ENCODE peak calls at places on chromosomes 4 and X, in five cellular contexts. One of them, this sample, is unnamed.

GRCh38 chrX:119194631-119195030 is 41.5 kb upstream of the PGRMC1 start:
- DNase-seq in GM23248: peak
- DNase-seq in PC-3: peak
- DNase-seq in hepatocyte: peak
- DNase-seq in neural progenitor cell: peak
- DNase-seq in this sample: no peak

GRCh38 chr4:66704243-66704642 is 841.1 kb downstream of the CENPC start:
- DNase-seq in GM23248: no peak
- DNase-seq in PC-3: peak
- DNase-seq in hepatocyte: no peak
- DNase-seq in neural progenitor cell: no peak
- DNase-seq in this sample: no peak

GRCh38 chr4:26624042-26624441 is 40.2 kb downstream of the TBC1D19 start:
- DNase-seq in GM23248: peak
- DNase-seq in PC-3: no peak
- DNase-seq in hepatocyte: no peak
- DNase-seq in neural progenitor cell: no peak
- DNase-seq in this sample: no peak

GRCh38 chr4:125244848-125245450 is 69.8 kb upstream of the FAT4 start:
- DNase-seq in GM23248: peak
- DNase-seq in PC-3: peak
- DNase-seq in hepatocyte: peak
- DNase-seq in neural progenitor cell: no peak
- DNase-seq in this sample: no peak

GRCh38 chr4:17095771-17096170 is 197.3 kb upstream of the LDB2 start:
- DNase-seq in GM23248: no peak
- DNase-seq in PC-3: no peak
- DNase-seq in hepatocyte: no peak
- DNase-seq in neural progenitor cell: no peak
- DNase-seq in this sample: no peak

GRCh38 chr4:119244832-119245231 is 32.3 kb downstream of the USP53 start:
- DNase-seq in GM23248: no peak
- DNase-seq in PC-3: no peak
- DNase-seq in hepatocyte: no peak
- DNase-seq in neural progenitor cell: no peak
- DNase-seq in this sample: peak

GRCh38 chrX:10077425-10078188 is 79.2 kb upstream of the CLCN4 start:
- DNase-seq in GM23248: peak
- DNase-seq in PC-3: peak
- DNase-seq in hepatocyte: no peak
- DNase-seq in neural progenitor cell: no peak
- DNase-seq in this sample: peak

GRCh38 chr4:87985097-87985886 is 9.8 kb downstream of the SPP1 start:
- DNase-seq in GM23248: peak
- DNase-seq in PC-3: peak
- DNase-seq in hepatocyte: peak
- DNase-seq in neural progenitor cell: peak
- DNase-seq in this sample: peak

GRCh38 chr4:15577508-15577907 is 77.6 kb downstream of the FBXL5 start:
- DNase-seq in GM23248: peak
- DNase-seq in PC-3: no peak
- DNase-seq in hepatocyte: no peak
- DNase-seq in neural progenitor cell: no peak
- DNase-seq in this sample: no peak

GRCh38 chr4:164383187-164384181 is 370.4 kb upstream of the SMIM31 start:
- DNase-seq in GM23248: peak
- DNase-seq in PC-3: no peak
- DNase-seq in hepatocyte: peak
- DNase-seq in neural progenitor cell: peak
- DNase-seq in this sample: no peak

GRCh38 chr4:112075129-112075753 is 70.0 kb upstream of the FAM241A start:
- DNase-seq in GM23248: peak
- DNase-seq in PC-3: peak
- DNase-seq in hepatocyte: peak
- DNase-seq in neural progenitor cell: peak
- DNase-seq in this sample: peak

GRCh38 chr4:42671431-42672194 is 14.7 kb upstream of the ATP8A1 start:
- DNase-seq in GM23248: no peak
- DNase-seq in PC-3: no peak
- DNase-seq in hepatocyte: no peak
- DNase-seq in neural progenitor cell: no peak
- DNase-seq in this sample: peak
- H3K27ac ChIP-seq in GM23248: no peak
- H3K27ac ChIP-seq in PC-3: no peak
- H3K27ac ChIP-seq in hepatocyte: no peak
- H3K27ac ChIP-seq in neural progenitor cell: no peak
- H3K27ac ChIP-seq in this sample: no peak

DNA sequence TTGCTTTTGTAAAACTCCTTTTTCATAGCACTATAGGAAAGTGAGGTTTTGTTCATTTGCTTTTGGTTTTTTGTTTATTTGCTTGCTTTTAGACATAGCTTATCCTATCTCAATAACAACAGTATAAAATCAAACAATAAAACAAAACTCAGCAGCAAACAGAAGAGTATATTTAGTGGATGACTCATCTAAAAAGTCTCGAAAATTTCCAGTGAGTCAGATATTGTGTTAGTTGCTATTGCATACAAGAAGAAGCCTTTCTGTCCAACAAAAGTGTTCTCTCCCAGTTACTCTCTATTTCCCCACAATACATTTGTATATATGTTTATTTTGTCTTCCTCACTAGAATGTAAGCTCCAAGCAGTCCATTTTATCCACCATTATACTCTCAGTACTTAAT is 36.0 kb upstream of the NPNT start:
- DNase-seq in GM23248: peak
- DNase-seq in PC-3: peak
- DNase-seq in hepatocyte: no peak
- DNase-seq in neural progenitor cell: no peak
- DNase-seq in this sample: no peak
- TF ChIP-seq EZH2phosphoT487 in GM23248: no peak
- TF ChIP-seq EZH2phosphoT487 in PC-3: no peak
- TF ChIP-seq EZH2phosphoT487 in hepatocyte: no peak
- TF ChIP-seq EZH2phosphoT487 in neural progenitor cell: no peak
- TF ChIP-seq EZH2phosphoT487 in this sample: no peak

GRCh38 chr4:71259911-71260331 is 78.9 kb upstream of the SLC4A4 start:
- DNase-seq in GM23248: no peak
- DNase-seq in PC-3: no peak
- DNase-seq in hepatocyte: no peak
- DNase-seq in neural progenitor cell: no peak
- DNase-seq in this sample: no peak
- H3K27ac ChIP-seq in GM23248: no peak
- H3K27ac ChIP-seq in PC-3: no peak
- H3K27ac ChIP-seq in hepatocyte: no peak
- H3K27ac ChIP-seq in neural progenitor cell: no peak
- H3K27ac ChIP-seq in this sample: no peak

DNA sequence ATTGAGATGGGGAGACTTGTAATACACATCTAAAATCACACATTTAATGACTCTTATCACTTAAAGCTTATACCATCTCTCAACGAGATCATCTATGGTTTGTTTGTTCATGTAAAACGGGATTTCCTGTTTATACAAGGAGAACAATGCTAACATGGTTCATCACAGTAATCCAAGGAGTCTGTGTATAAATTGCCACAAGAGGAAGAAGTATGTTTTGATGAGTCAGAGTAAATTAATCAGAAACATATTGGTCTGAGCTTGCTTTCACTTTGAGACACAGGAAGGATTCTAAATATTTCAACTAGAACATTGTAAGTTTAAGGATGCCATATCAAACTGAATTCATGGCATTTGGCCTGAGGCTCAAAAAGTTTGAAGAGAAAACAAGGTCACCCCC is 594.1 kb downstream of the GLUD2 start:
- DNase-seq in GM23248: peak
- DNase-seq in PC-3: peak
- DNase-seq in hepatocyte: no peak
- DNase-seq in neural progenitor cell: no peak
- DNase-seq in this sample: no peak
- TF ChIP-seq EZH2phosphoT487 in GM23248: no peak
- TF ChIP-seq EZH2phosphoT487 in PC-3: no peak
- TF ChIP-seq EZH2phosphoT487 in hepatocyte: no peak
- TF ChIP-seq EZH2phosphoT487 in neural progenitor cell: no peak
- TF ChIP-seq EZH2phosphoT487 in this sample: no peak

GRCh38 chr4:86551387-86551786 is 42.7 kb upstream of the PTPN13 start:
- DNase-seq in GM23248: no peak
- DNase-seq in PC-3: no peak
- DNase-seq in hepatocyte: no peak
- DNase-seq in neural progenitor cell: no peak
- DNase-seq in this sample: no peak

GRCh38 chr4:86547140-86547539 is 47.0 kb upstream of the PTPN13 start:
- DNase-seq in GM23248: no peak
- DNase-seq in PC-3: no peak
- DNase-seq in hepatocyte: no peak
- DNase-seq in neural progenitor cell: no peak
- DNase-seq in this sample: no peak

GRCh38 chr4:86554641-86555040 is 39.5 kb upstream of the PTPN13 start:
- DNase-seq in GM23248: peak
- DNase-seq in PC-3: no peak
- DNase-seq in hepatocyte: no peak
- DNase-seq in neural progenitor cell: no peak
- DNase-seq in this sample: no peak

GRCh38 chr4:86544313-86544966 is 49.7 kb upstream of the PTPN13 start:
- DNase-seq in GM23248: no peak
- DNase-seq in PC-3: no peak
- DNase-seq in hepatocyte: no peak
- DNase-seq in neural progenitor cell: no peak
- DNase-seq in this sample: no peak

DNA sequence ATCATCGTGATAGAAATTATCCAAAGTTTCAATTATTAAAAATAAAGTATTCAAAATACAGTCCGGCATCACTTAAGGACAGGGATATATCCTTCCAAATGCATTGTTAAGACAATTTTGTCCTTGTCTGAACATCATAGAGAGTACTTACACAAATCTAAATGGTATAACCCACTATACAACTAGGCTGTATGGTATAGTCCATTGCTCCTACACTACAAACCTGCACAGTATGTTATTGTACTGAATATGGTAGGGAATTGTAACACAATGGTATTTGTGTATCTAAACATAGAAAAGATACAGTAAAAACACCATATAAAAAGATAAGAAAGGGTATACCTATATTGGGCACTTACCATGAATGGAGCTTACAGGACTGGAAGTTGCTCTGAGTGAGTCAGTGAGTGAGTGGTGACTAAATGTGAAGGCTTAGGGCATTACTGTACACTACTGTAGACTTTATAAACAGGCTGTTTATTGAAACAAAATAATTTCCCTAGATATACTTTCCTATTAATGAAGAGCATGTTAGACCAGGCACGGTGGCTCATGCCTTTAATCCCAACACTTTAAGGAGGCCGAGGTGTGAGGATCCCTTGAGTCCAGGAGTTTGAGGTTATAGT is 44.8 kb upstream of the PTPN13 start:
- DNase-seq in GM23248: peak
- DNase-seq in PC-3: peak
- DNase-seq in hepatocyte: no peak
- DNase-seq in neural progenitor cell: no peak
- DNase-seq in this sample: no peak
- H3K27ac ChIP-seq in GM23248: no peak
- H3K27ac ChIP-seq in PC-3: no peak
- H3K27ac ChIP-seq in hepatocyte: no peak
- H3K27ac ChIP-seq in neural progenitor cell: no peak
- H3K27ac ChIP-seq in this sample: no peak

GRCh38 chr4:22407361-22407760 is 108.5 kb downstream of the ADGRA3 start:
- DNase-seq in GM23248: no peak
- DNase-seq in PC-3: no peak
- DNase-seq in hepatocyte: no peak
- DNase-seq in neural progenitor cell: no peak
- DNase-seq in this sample: no peak

GRCh38 chr4:22413416-22413815 is 102.5 kb downstream of the ADGRA3 start:
- DNase-seq in GM23248: no peak
- DNase-seq in PC-3: no peak
- DNase-seq in hepatocyte: no peak
- DNase-seq in neural progenitor cell: no peak
- DNase-seq in this sample: no peak

GRCh38 chr4:22412013-22412412 is 103.9 kb downstream of the ADGRA3 start:
- DNase-seq in GM23248: no peak
- DNase-seq in PC-3: no peak
- DNase-seq in hepatocyte: no peak
- DNase-seq in neural progenitor cell: no peak
- DNase-seq in this sample: no peak

GRCh38 chr4:22408474-22408873 is 107.4 kb downstream of the ADGRA3 start:
- DNase-seq in GM23248: no peak
- DNase-seq in PC-3: no peak
- DNase-seq in hepatocyte: no peak
- DNase-seq in neural progenitor cell: no peak
- DNase-seq in this sample: no peak

DNA sequence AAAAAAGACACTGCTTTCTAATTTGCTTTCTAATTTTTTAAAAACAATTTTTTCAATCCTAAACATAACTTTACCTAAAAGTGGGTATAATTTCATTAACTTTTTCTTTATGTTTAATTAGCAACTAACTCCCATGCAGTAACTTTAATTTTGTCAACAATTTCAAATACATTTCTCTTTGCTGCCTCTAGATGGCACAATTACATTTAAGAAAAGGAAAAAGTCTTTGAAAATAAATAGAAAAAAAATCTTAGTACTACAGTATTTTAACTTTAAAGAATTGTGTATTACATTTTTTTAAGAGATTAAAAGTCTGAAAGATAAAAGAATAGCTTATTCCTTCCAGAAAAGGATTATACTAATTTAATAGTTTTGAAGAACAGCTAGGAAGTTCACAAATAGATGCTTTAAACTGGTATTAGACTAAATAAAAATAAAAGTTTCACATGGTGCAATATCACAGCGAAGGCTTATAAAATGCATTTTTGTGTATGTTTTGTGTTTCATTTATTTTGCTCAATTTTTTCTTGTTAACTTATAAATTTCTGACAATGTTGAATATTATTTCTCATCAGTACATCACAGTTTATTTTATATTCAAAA is 105.1 kb downstream of the ADGRA3 start:
- DNase-seq in GM23248: peak
- DNase-seq in PC-3: peak
- DNase-seq in hepatocyte: peak
- DNase-seq in neural progenitor cell: peak
- DNase-seq in this sample: peak
- TF ChIP-seq EZH2phosphoT487 in GM23248: no peak
- TF ChIP-seq EZH2phosphoT487 in PC-3: no peak
- TF ChIP-seq EZH2phosphoT487 in hepatocyte: no peak
- TF ChIP-seq EZH2phosphoT487 in neural progenitor cell: no peak
- TF ChIP-seq EZH2phosphoT487 in this sample: no peak

This sample was measured in OCI-LY7.